ENCODE peak calls at places on chromosomes 3 and 15, in eight cellular contexts. One of them, this sample, is unnamed.

GRCh38 chr3:184284696-184285095 is 8.9 kb downstream of the ECE2 start:
- DNase-seq in pancreas: peak; percentile 72
- DNase-seq in RWPE1: peak; percentile 67
- DNase-seq in mucosa of descending colon: no peak
- DNase-seq in GM23338: peak; percentile 95
- DNase-seq in heart left ventricle: no peak
- DNase-seq in GM12864: no peak
- DNase-seq in choroid plexus epithelial cell: peak; percentile 88
- DNase-seq in this sample: peak; percentile 48

GRCh38 chr3:139601191-139601961 is 61.8 kb upstream of the RBP1 start:
- DNase-seq in pancreas: no peak
- DNase-seq in RWPE1: peak; percentile 85
- DNase-seq in mucosa of descending colon: no peak
- DNase-seq in GM23338: no peak
- DNase-seq in heart left ventricle: no peak
- DNase-seq in GM12864: no peak
- DNase-seq in choroid plexus epithelial cell: no peak
- DNase-seq in this sample: peak; percentile 95

GRCh38 chr3:186418601-186419238 is 56.7 kb upstream of the DGKG start:
- DNase-seq in pancreas: peak; percentile 72
- DNase-seq in RWPE1: no peak
- DNase-seq in mucosa of descending colon: no peak
- DNase-seq in GM23338: peak; percentile 32
- DNase-seq in heart left ventricle: no peak
- DNase-seq in GM12864: no peak
- DNase-seq in choroid plexus epithelial cell: no peak
- DNase-seq in this sample: no peak

GRCh38 chr3:113136071-113136470 is 75.3 kb upstream of the BOC start:
- DNase-seq in pancreas: no peak
- DNase-seq in RWPE1: peak; percentile 36
- DNase-seq in mucosa of descending colon: no peak
- DNase-seq in GM23338: peak; percentile 47
- DNase-seq in heart left ventricle: no peak
- DNase-seq in GM12864: no peak
- DNase-seq in choroid plexus epithelial cell: peak; percentile 55
- DNase-seq in this sample: no peak

GRCh38 chr3:114762144-114762543 is 384.9 kb downstream of the ZBTB20 start:
- DNase-seq in pancreas: no peak
- DNase-seq in RWPE1: no peak
- DNase-seq in mucosa of descending colon: no peak
- DNase-seq in GM23338: no peak
- DNase-seq in heart left ventricle: no peak
- DNase-seq in GM12864: no peak
- DNase-seq in choroid plexus epithelial cell: no peak
- DNase-seq in this sample: no peak

GRCh38 chr3:139627759-139628158 is 50.0 kb downstream of the NMNAT3 start:
- DNase-seq in pancreas: no peak
- DNase-seq in RWPE1: no peak
- DNase-seq in mucosa of descending colon: no peak
- DNase-seq in GM23338: no peak
- DNase-seq in heart left ventricle: no peak
- DNase-seq in GM12864: no peak
- DNase-seq in choroid plexus epithelial cell: no peak
- DNase-seq in this sample: no peak

GRCh38 chr3:126886217-126886616 is 96.7 kb upstream of the PLXNA1 start:
- DNase-seq in pancreas: no peak
- DNase-seq in RWPE1: no peak
- DNase-seq in mucosa of descending colon: no peak
- DNase-seq in GM23338: no peak
- DNase-seq in heart left ventricle: no peak
- DNase-seq in GM12864: no peak
- DNase-seq in choroid plexus epithelial cell: peak; percentile 19
- DNase-seq in this sample: no peak

GRCh38 chr15:29105151-29105785 is 164.4 kb downstream of the NSMCE3 start:
- DNase-seq in pancreas: no peak
- DNase-seq in RWPE1: no peak
- DNase-seq in mucosa of descending colon: peak; percentile 26
- DNase-seq in GM23338: no peak
- DNase-seq in heart left ventricle: no peak
- DNase-seq in GM12864: no peak
- DNase-seq in choroid plexus epithelial cell: peak; percentile 29
- DNase-seq in this sample: no peak

GRCh38 chr3:173916799-173917198 is 519.3 kb downstream of the NLGN1 start:
- DNase-seq in pancreas: no peak
- DNase-seq in RWPE1: no peak
- DNase-seq in mucosa of descending colon: no peak
- DNase-seq in GM23338: no peak
- DNase-seq in heart left ventricle: no peak
- DNase-seq in GM12864: no peak
- DNase-seq in choroid plexus epithelial cell: no peak
- DNase-seq in this sample: no peak

GRCh38 chr3:146374146-146374545 is 95.2 kb downstream of the PLSCR2 start:
- DNase-seq in pancreas: no peak
- DNase-seq in RWPE1: no peak
- DNase-seq in mucosa of descending colon: no peak
- DNase-seq in GM23338: no peak
- DNase-seq in heart left ventricle: no peak
- DNase-seq in GM12864: no peak
- DNase-seq in choroid plexus epithelial cell: peak; percentile 36
- DNase-seq in this sample: no peak

DNA sequence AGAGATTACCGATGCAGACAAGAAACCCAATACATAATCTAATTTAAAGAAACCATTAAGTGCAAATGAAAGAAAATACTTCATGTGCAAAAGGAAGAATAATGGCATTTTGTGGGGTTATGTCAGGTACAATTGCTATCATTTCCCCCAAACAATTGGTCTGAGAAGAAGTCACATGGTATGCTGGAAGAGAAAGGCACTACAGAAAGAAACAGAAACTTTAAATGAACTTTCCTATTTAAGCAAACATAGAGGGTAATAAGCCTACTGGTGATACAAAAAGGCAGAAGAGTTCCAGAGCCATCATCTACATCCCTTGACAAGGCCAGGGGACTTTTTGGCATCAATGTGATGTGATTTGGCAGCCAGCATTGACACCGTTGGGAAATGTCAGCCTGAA is 302.4 kb upstream of the WNT5A start:
- DNase-seq in pancreas: no peak
- DNase-seq in RWPE1: no peak
- DNase-seq in mucosa of descending colon: no peak
- DNase-seq in GM23338: no peak
- DNase-seq in heart left ventricle: no peak
- DNase-seq in GM12864: no peak
- DNase-seq in choroid plexus epithelial cell: no peak
- DNase-seq in this sample: no peak
- TF ChIP-seq CTCF in pancreas: no peak
- TF ChIP-seq CTCF in RWPE1: no peak
- TF ChIP-seq CTCF in mucosa of descending colon: no peak
- TF ChIP-seq CTCF in GM23338: no peak
- TF ChIP-seq CTCF in heart left ventricle: no peak
- TF ChIP-seq CTCF in GM12864: no peak
- TF ChIP-seq CTCF in choroid plexus epithelial cell: no peak
- TF ChIP-seq CTCF in this sample: no peak

GRCh38 chr3:8635625-8636024 is 9.0 kb downstream of the SSUH2 start:
- DNase-seq in pancreas: no peak
- DNase-seq in RWPE1: no peak
- DNase-seq in mucosa of descending colon: no peak
- DNase-seq in GM23338: peak; percentile 56
- DNase-seq in heart left ventricle: no peak
- DNase-seq in GM12864: no peak
- DNase-seq in choroid plexus epithelial cell: no peak
- DNase-seq in this sample: no peak
- TF ChIP-seq CTCF in pancreas: no peak
- TF ChIP-seq CTCF in RWPE1: no peak
- TF ChIP-seq CTCF in mucosa of descending colon: no peak
- TF ChIP-seq CTCF in GM23338: peak; percentile 64
- TF ChIP-seq CTCF in heart left ventricle: no peak
- TF ChIP-seq CTCF in GM12864: no peak
- TF ChIP-seq CTCF in choroid plexus epithelial cell: no peak
- TF ChIP-seq CTCF in this sample: no peak

GRCh38 chr3:188052966-188053340 is 101.0 kb upstream of the LPP start:
- DNase-seq in pancreas: no peak
- DNase-seq in RWPE1: no peak
- DNase-seq in mucosa of descending colon: no peak
- DNase-seq in GM23338: no peak
- DNase-seq in heart left ventricle: no peak
- DNase-seq in GM12864: no peak
- DNase-seq in choroid plexus epithelial cell: no peak
- DNase-seq in this sample: no peak
- TF ChIP-seq CTCF in pancreas: no peak
- TF ChIP-seq CTCF in RWPE1: no peak
- TF ChIP-seq CTCF in mucosa of descending colon: no peak
- TF ChIP-seq CTCF in GM23338: no peak
- TF ChIP-seq CTCF in heart left ventricle: no peak
- TF ChIP-seq CTCF in GM12864: no peak
- TF ChIP-seq CTCF in choroid plexus epithelial cell: no peak
- TF ChIP-seq CTCF in this sample: no peak

DNA sequence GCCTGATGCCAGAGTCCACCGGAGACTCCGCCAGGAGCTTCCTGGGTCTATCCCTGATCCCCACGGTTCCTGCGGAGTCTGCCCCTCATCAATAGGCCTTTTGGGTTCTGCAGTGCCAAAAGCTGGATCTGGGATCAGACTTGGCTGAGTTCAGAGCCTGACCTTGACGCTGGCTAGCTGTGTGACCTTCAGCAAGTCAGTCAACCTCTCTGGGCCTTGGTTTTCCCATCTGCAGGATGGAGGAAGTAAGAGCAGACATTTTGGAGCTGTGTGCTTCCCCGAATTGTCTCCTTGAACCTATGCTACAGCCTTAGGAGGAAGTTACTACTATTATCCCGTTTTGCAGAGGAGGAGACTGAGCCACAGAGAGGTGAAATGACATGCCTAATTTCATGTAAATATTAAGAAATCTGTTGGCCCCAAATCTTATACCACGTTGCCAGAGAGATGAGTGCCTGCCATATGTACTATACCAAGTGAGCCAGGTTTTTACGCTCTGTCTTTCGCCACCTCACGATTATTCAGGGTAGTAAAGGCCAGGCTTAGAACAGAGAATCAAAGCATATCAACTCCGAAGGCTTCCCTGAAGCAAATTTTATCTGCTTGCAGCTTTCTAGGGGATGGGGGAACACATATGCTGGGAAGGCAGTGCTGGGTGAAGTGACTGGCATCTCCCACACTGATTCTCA is 112.6 kb downstream of the SRGAP3 start:
- DNase-seq in pancreas: no peak
- DNase-seq in RWPE1: no peak
- DNase-seq in mucosa of descending colon: no peak
- DNase-seq in GM23338: no peak
- DNase-seq in heart left ventricle: no peak
- DNase-seq in GM12864: no peak
- DNase-seq in choroid plexus epithelial cell: no peak
- DNase-seq in this sample: no peak
- TF ChIP-seq CTCF in pancreas: no peak
- TF ChIP-seq CTCF in RWPE1: no peak
- TF ChIP-seq CTCF in mucosa of descending colon: no peak
- TF ChIP-seq CTCF in GM23338: no peak
- TF ChIP-seq CTCF in heart left ventricle: no peak
- TF ChIP-seq CTCF in GM12864: no peak
- TF ChIP-seq CTCF in choroid plexus epithelial cell: no peak
- TF ChIP-seq CTCF in this sample: no peak

GRCh38 chr15:76973362-76973743 is 21.6 kb upstream of the PSTPIP1 start:
- DNase-seq in pancreas: no peak
- DNase-seq in RWPE1: no peak
- DNase-seq in mucosa of descending colon: no peak
- DNase-seq in GM23338: peak; percentile 92
- DNase-seq in heart left ventricle: peak; percentile 73
- DNase-seq in GM12864: no peak
- DNase-seq in choroid plexus epithelial cell: peak; percentile 60
- DNase-seq in this sample: no peak
- TF ChIP-seq CTCF in pancreas: no peak
- TF ChIP-seq CTCF in RWPE1: no peak
- TF ChIP-seq CTCF in mucosa of descending colon: peak; percentile 14
- TF ChIP-seq CTCF in GM23338: peak; percentile 90
- TF ChIP-seq CTCF in heart left ventricle: peak; percentile 47
- TF ChIP-seq CTCF in GM12864: peak; percentile 90
- TF ChIP-seq CTCF in choroid plexus epithelial cell: peak; percentile 81
- TF ChIP-seq CTCF in this sample: peak; percentile 62

GRCh38 chr3:15330031-15330596 is 2.3 kb downstream of the SH3BP5 start:
- DNase-seq in pancreas: no peak
- DNase-seq in RWPE1: no peak
- DNase-seq in mucosa of descending colon: no peak
- DNase-seq in GM23338: no peak
- DNase-seq in heart left ventricle: no peak
- DNase-seq in GM12864: no peak
- DNase-seq in choroid plexus epithelial cell: peak; percentile 97
- DNase-seq in this sample: no peak

GRCh38 chr3:15331072-15331605 is 1.2 kb downstream of the SH3BP5 start:
- DNase-seq in pancreas: no peak
- DNase-seq in RWPE1: no peak
- DNase-seq in mucosa of descending colon: no peak
- DNase-seq in GM23338: no peak
- DNase-seq in heart left ventricle: no peak
- DNase-seq in GM12864: no peak
- DNase-seq in choroid plexus epithelial cell: no peak
- DNase-seq in this sample: no peak

GRCh38 chr3:15332405-15333098 is at the start of gene SH3BP5:
- DNase-seq in pancreas: peak; percentile 57
- DNase-seq in RWPE1: peak; percentile 63
- DNase-seq in mucosa of descending colon: peak; percentile 84
- DNase-seq in GM23338: peak; percentile 91
- DNase-seq in heart left ventricle: peak; percentile 87
- DNase-seq in GM12864: no peak
- DNase-seq in choroid plexus epithelial cell: peak; percentile 66
- DNase-seq in this sample: no peak

GRCh38 chr3:15333099-15333956 is 942 bp upstream of the SH3BP5 start:
- DNase-seq in pancreas: no peak
- DNase-seq in RWPE1: no peak
- DNase-seq in mucosa of descending colon: no peak
- DNase-seq in GM23338: no peak
- DNase-seq in heart left ventricle: no peak
- DNase-seq in GM12864: no peak
- DNase-seq in choroid plexus epithelial cell: no peak
- DNase-seq in this sample: no peak

GRCh38 chr3:15331606-15332404 is 581 bp downstream of the SH3BP5 start:
- DNase-seq in pancreas: peak; percentile 36
- DNase-seq in RWPE1: no peak
- DNase-seq in mucosa of descending colon: peak; percentile 76
- DNase-seq in GM23338: peak; percentile 67
- DNase-seq in heart left ventricle: peak; percentile 72
- DNase-seq in GM12864: no peak
- DNase-seq in choroid plexus epithelial cell: peak; percentile 52
- DNase-seq in this sample: no peak
- TF ChIP-seq CTCF in pancreas: no peak
- TF ChIP-seq CTCF in RWPE1: no peak
- TF ChIP-seq CTCF in mucosa of descending colon: no peak
- TF ChIP-seq CTCF in GM23338: no peak
- TF ChIP-seq CTCF in heart left ventricle: no peak
- TF ChIP-seq CTCF in GM12864: no peak
- TF ChIP-seq CTCF in choroid plexus epithelial cell: no peak
- TF ChIP-seq CTCF in this sample: no peak

GRCh38 chr3:100150583-100150982 is 36.3 kb upstream of the FILIP1L start:
- DNase-seq in pancreas: no peak
- DNase-seq in RWPE1: no peak
- DNase-seq in mucosa of descending colon: no peak
- DNase-seq in GM23338: no peak
- DNase-seq in heart left ventricle: no peak
- DNase-seq in GM12864: no peak
- DNase-seq in choroid plexus epithelial cell: no peak
- DNase-seq in this sample: no peak
- TF ChIP-seq CTCF in pancreas: no peak
- TF ChIP-seq CTCF in RWPE1: no peak
- TF ChIP-seq CTCF in mucosa of descending colon: no peak
- TF ChIP-seq CTCF in GM23338: no peak
- TF ChIP-seq CTCF in heart left ventricle: no peak
- TF ChIP-seq CTCF in GM12864: no peak
- TF ChIP-seq CTCF in choroid plexus epithelial cell: no peak
- TF ChIP-seq CTCF in this sample: no peak

GRCh38 chr3:161560006-161560637 is 63.5 kb downstream of the OTOL1 start:
- DNase-seq in pancreas: peak; percentile 20
- DNase-seq in RWPE1: peak; percentile 17
- DNase-seq in mucosa of descending colon: no peak
- DNase-seq in GM23338: peak; percentile 89
- DNase-seq in heart left ventricle: peak; percentile 38
- DNase-seq in GM12864: no peak
- DNase-seq in choroid plexus epithelial cell: peak; percentile 63
- DNase-seq in this sample: peak; percentile 11
- TF ChIP-seq CTCF in pancreas: no peak
- TF ChIP-seq CTCF in RWPE1: peak; percentile 53
- TF ChIP-seq CTCF in mucosa of descending colon: no peak
- TF ChIP-seq CTCF in GM23338: peak; percentile 94
- TF ChIP-seq CTCF in heart left ventricle: peak; percentile 43
- TF ChIP-seq CTCF in GM12864: peak; percentile 26
- TF ChIP-seq CTCF in choroid plexus epithelial cell: peak; percentile 76
- TF ChIP-seq CTCF in this sample: peak; percentile 64